ENCODE peak calls at places on chromosomes 1 and 21, in four cellular contexts. Y is RWPE2; T is fibroblast of lung; R is CD8-positive, alpha-beta T cell. E is an unnamed sample.

GRCh38 chr1:23779826-23780371 is 1.7 kb downstream of the PITHD1 start:
- DNase-seq in Y (no peak), T (peak; percentile 67), R (no peak), E (no peak)

GRCh38 chr21:43659136-43660000 is at the start of the genes HSF2BP and RRP1B:
- DNase-seq in Y (no peak), T (peak; percentile 84), R (peak; percentile 65), E (peak; percentile 81)

GRCh38 chr21:39055167-39055767 is 128.0 kb downstream of the PSMG1 start:
- DNase-seq in Y (no peak), T (no peak), R (no peak), E (no peak)

GRCh38 chr21:43884861-43885370 is 19.9 kb downstream of the AGPAT3 start:
- DNase-seq in Y (peak; percentile 60), T (peak; percentile 29), R (no peak), E (no peak)

GRCh38 chr21:37266515-37267221 is 466 bp downstream of the VPS26C start:
- DNase-seq in Y (peak; percentile 79), T (peak; percentile 32), R (no peak), E (no peak)

GRCh38 chr1:203580733-203581132 is 45.9 kb upstream of the ATP2B4 start:
- DNase-seq in Y (no peak), T (no peak), R (no peak), E (no peak)

GRCh38 chr1:65470766-65471165 is 50.3 kb downstream of the LEPR start:
- DNase-seq in Y (no peak), T (peak; percentile 31), R (no peak), E (no peak)

GRCh38 chr1:166627583-166627982 is 211.7 kb upstream of the POGK start:
- DNase-seq in Y (no peak), T (no peak), R (no peak), E (no peak)

GRCh38 chr1:151478140-151478812 is 19.0 kb upstream of the POGZ start:
- DNase-seq in Y (no peak), T (no peak), R (no peak), E (no peak)

GRCh38 chr1:1398677-1399186 is 403 bp downstream of the CCNL2 start:
- DNase-seq in Y (no peak), T (no peak), R (no peak), E (no peak)

DNA sequence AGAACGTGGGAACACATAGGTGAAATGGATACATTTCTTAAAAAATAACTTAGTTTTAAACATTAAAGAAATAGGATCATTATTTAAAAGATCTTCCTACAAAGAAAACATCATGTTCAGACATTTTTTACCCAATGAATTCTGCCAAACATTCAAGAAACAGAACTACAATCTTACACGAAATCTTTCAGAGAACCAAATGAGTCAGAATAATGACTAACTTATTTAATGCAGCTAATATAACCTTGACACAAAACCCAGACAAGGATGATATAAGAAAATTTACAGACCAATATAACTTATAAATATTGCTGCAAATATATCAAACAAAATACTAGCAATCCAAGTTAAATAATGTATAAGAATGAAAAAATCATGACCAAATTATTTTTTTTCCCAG is 220.1 kb upstream of the KCNK2 start:
- DNase-seq in Y (no peak), T (peak; percentile 28), R (no peak), E (no peak)
- H3K27ac ChIP-seq in Y (no peak overlapping the region), T (no peak overlapping the region), R (no peak overlapping the region), E (no peak overlapping the region)

DNA sequence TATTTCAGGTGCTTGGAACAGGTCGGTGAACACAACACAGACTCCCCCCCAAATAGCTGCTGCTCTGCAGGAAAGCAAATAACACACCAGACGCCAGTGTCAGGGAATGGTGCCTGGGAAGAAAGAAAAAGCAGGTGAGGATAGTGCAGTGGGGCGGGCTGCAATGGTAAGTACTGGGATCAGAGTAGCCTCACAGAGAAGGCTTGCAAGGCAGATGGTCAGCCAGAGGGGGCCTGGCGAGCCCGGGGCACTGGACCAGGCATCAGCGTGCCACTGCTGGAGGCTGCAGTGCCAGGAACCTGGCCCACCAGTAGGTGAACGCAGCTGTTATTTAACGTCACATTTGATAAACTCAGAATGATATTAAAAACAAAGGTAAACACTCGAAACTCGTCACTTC is 60.0 kb downstream of the POFUT2 start:
- DNase-seq in Y (no peak), T (no peak), R (no peak), E (no peak)
- H3K27ac ChIP-seq in Y (no peak overlapping the region), T (peak overlapping the region; percentile 8), R (peak overlapping the region; percentile 8), E (no peak overlapping the region)

GRCh38 chr1:244866355-244866754 is 2.0 kb upstream of the HNRNPU start:
- DNase-seq in Y (no peak), T (no peak), R (no peak), E (no peak)

GRCh38 chr1:244864253-244865027 is at the start of gene HNRNPU:
- DNase-seq in Y (peak; percentile 88), T (peak; percentile 97), R (peak; percentile 91), E (peak; percentile 96)

GRCh38 chr1:244865028-244865371 is 657 bp upstream of the HNRNPU start:
- DNase-seq in Y (no peak), T (no peak), R (no peak), E (peak; percentile 59)

GRCh38 chr1:244863491-244864252 is 671 bp downstream of the HNRNPU start:
- DNase-seq in Y (peak; percentile 46), T (no peak), R (no peak), E (peak; percentile 35)

DNA sequence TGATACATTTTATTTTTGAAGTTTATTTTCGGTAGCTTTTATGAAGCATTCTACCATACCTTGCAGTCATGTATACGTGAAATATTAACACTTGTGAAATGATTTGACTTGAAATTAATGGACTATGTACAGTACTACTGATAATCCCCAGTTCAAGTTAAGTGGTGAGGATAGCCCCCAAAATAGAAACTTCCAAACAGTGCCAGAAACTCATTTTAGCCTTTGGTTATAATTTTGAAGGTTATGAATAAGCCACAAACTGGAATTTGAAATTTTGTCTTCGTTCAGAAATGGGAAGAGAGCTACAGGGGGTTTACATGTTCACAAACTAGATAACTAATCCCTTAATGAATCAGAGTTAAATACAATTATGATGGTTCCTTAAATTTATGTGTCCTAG is 1.5 kb upstream of the HNRNPU start:
- DNase-seq in Y (no peak), T (no peak), R (no peak), E (no peak)
- H3K27ac ChIP-seq in Y (no peak overlapping the region), T (no peak overlapping the region), R (peak overlapping the region; percentile 94), E (no peak overlapping the region)

DNA sequence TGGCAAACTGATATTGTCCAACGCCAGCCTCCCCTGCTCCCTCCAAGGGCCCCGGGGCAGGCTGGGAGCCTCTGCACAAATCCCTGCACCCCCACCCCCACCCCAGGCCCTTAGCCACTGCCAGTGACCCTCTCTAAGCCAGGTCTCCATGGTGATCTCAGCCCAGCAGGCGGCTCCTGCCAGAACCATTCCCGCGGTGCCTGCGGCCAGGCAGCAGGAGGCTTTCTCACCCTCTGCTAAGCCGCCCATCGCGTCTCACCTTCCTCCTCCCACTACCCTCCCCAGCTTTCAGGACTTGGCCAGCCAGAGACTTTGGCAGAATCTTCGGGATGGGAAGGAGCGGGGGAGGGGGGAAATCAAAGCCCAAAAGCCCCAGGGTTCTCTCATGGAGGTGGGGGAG is 46.8 kb upstream of the WASF2 start:
- DNase-seq in Y (no peak), T (peak; percentile 82), R (no peak), E (no peak)
- H3K27ac ChIP-seq in Y (peak overlapping the region; percentile 99), T (peak overlapping the region; percentile 51), R (no peak overlapping the region), E (no peak overlapping the region)

GRCh38 chr1:226804907-226805759 is 65.3 kb upstream of the PSEN2 start:
- DNase-seq in Y (no peak), T (no peak), R (no peak), E (no peak)

GRCh38 chr1:226798427-226799411 is 59.6 kb upstream of the ITPKB start:
- DNase-seq in Y (no peak), T (no peak), R (peak; percentile 19), E (no peak)

GRCh38 chr1:226800763-226801380 is 61.8 kb upstream of the ITPKB start:
- DNase-seq in Y (no peak), T (no peak), R (no peak), E (no peak)

GRCh38 chr1:226797151-226797550 is 58.1 kb upstream of the ITPKB start:
- DNase-seq in Y (no peak), T (no peak), R (no peak), E (no peak)

DNA sequence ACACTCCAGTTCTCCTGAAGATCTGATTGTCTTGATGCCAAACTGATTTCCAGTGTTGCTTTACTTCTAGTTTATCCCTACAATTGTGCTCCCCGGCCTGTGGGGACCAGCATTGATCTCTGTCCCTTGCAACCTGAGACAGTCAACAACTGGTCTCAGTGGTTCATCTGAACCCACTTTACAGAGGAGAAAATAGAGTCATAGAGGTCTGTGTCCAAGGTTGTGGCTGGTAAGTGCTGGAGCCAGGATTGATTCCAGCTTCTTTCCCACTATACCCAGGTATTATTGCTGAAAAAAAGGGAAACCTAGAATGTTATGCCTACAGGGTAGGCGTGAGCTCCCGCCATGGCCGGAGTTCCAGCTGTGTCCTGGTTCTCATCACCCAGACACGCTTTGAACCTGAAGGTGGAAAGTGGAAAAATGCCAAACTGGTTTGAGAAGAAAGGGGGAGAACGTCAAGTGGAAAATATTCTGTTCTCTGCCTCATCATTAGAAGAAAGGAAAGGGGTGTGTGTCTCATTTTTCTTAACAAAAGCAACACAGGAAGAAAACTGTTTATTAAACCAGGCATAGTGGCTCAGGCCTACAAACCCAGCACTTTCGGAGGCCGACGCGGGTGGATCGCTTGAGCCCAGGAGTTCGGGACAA is 60.7 kb upstream of the ITPKB start:
- DNase-seq in Y (no peak), T (no peak), R (no peak), E (no peak)
- H3K27ac ChIP-seq in Y (no peak overlapping the region), T (no peak overlapping the region), R (peak overlapping the region; percentile 51), E (no peak overlapping the region)